ENCODE peak calls at places on chromosomes 11 and 22, in five cellular contexts. One of them, this sample, is unnamed.

GRCh38 chr22:23632178-23632577 is at the start of gene DRICH1:
- DNase-seq in glutamatergic neuron: no peak
- DNase-seq in upper lobe of right lung: no peak
- DNase-seq in ovary: no peak
- DNase-seq in MM.1S: no peak
- DNase-seq in this sample: no peak

GRCh38 chr11:39641749-39642148 is 1817.7 kb downstream of the LRRC4C start:
- DNase-seq in ovary: no peak
- DNase-seq in glutamatergic neuron: no peak
- DNase-seq in upper lobe of right lung: peak; percentile 20
- DNase-seq in MM.1S: no peak
- DNase-seq in this sample: no peak

GRCh38 chr22:36860821-36861659 is at the start of gene NCF4:
- DNase-seq in upper lobe of right lung: peak; percentile 86
- DNase-seq in MM.1S: peak; percentile 63
- DNase-seq in glutamatergic neuron: no peak
- DNase-seq in ovary: no peak
- DNase-seq in this sample: no peak

GRCh38 chr11:11163669-11164377 is 189.2 kb downstream of the CSNK2A3 start:
- DNase-seq in upper lobe of right lung: no peak
- DNase-seq in MM.1S: no peak
- DNase-seq in ovary: no peak
- DNase-seq in glutamatergic neuron: no peak
- DNase-seq in this sample: no peak

GRCh38 chr11:30257058-30257457 is 26.2 kb downstream of the FSHB start:
- DNase-seq in upper lobe of right lung: no peak
- DNase-seq in glutamatergic neuron: no peak
- DNase-seq in MM.1S: no peak
- DNase-seq in ovary: no peak
- DNase-seq in this sample: no peak

GRCh38 chr22:37996515-37997246 is 12.3 kb upstream of the SOX10 start:
- DNase-seq in upper lobe of right lung: no peak
- DNase-seq in MM.1S: no peak
- DNase-seq in ovary: no peak
- DNase-seq in glutamatergic neuron: peak; percentile 52
- DNase-seq in this sample: no peak

GRCh38 chr11:20081336-20081735 is 78.9 kb downstream of the DBX1 start:
- DNase-seq in ovary: no peak
- DNase-seq in upper lobe of right lung: no peak
- DNase-seq in MM.1S: no peak
- DNase-seq in glutamatergic neuron: no peak
- DNase-seq in this sample: no peak

GRCh38 chr11:120061036-120061760 is 76.7 kb downstream of the TRIM29 start:
- DNase-seq in ovary: no peak
- DNase-seq in MM.1S: no peak
- DNase-seq in upper lobe of right lung: no peak
- DNase-seq in glutamatergic neuron: no peak
- DNase-seq in this sample: no peak

GRCh38 chr11:129013737-129014475 is 71.2 kb upstream of the TP53AIP1 start:
- DNase-seq in MM.1S: no peak
- DNase-seq in ovary: no peak
- DNase-seq in upper lobe of right lung: no peak
- DNase-seq in glutamatergic neuron: no peak
- DNase-seq in this sample: no peak

GRCh38 chr22:19892249-19892879 is 37.7 kb upstream of the GNB1L start:
- DNase-seq in ovary: peak; percentile 76
- DNase-seq in glutamatergic neuron: no peak
- DNase-seq in upper lobe of right lung: no peak
- DNase-seq in MM.1S: no peak
- DNase-seq in this sample: no peak

GRCh38 chr11:18171377-18172000 is 1.1 kb upstream of the MRGPRX4 start:
- DNase-seq in upper lobe of right lung: no peak
- DNase-seq in MM.1S: peak; percentile 10
- DNase-seq in ovary: no peak
- DNase-seq in glutamatergic neuron: peak; percentile 36
- DNase-seq in this sample: no peak

GRCh38 chr11:109864161-109864661 is 229.0 kb upstream of the ZC3H12C start:
- DNase-seq in glutamatergic neuron: no peak
- DNase-seq in upper lobe of right lung: no peak
- DNase-seq in ovary: no peak
- DNase-seq in MM.1S: no peak
- DNase-seq in this sample: no peak

GRCh38 chr11:64654958-64655541 is 64.0 kb downstream of the SLC22A12 start:
- DNase-seq in upper lobe of right lung: peak; percentile 62
- DNase-seq in glutamatergic neuron: no peak
- DNase-seq in MM.1S: no peak
- DNase-seq in ovary: no peak
- DNase-seq in this sample: no peak

GRCh38 chr22:40758390-40758789 is 60.8 kb downstream of the SLC25A17 start:
- DNase-seq in upper lobe of right lung: no peak
- DNase-seq in glutamatergic neuron: no peak
- DNase-seq in ovary: no peak
- DNase-seq in MM.1S: no peak
- DNase-seq in this sample: no peak

GRCh38 chr11:67732045-67732787 is 57.8 kb upstream of the ALDH3B2 start:
- DNase-seq in MM.1S: no peak
- DNase-seq in glutamatergic neuron: peak; percentile 62
- DNase-seq in upper lobe of right lung: no peak
- DNase-seq in ovary: no peak
- DNase-seq in this sample: no peak

GRCh38 chr11:116110356-116110755 is 606.1 kb upstream of the CADM1 start:
- DNase-seq in glutamatergic neuron: no peak
- DNase-seq in ovary: no peak
- DNase-seq in upper lobe of right lung: no peak
- DNase-seq in MM.1S: no peak
- DNase-seq in this sample: no peak

GRCh38 chr11:3745161-3745560 is 52.2 kb downstream of the NUP98 start:
- DNase-seq in glutamatergic neuron: no peak
- DNase-seq in upper lobe of right lung: no peak
- DNase-seq in ovary: no peak
- DNase-seq in MM.1S: no peak
- DNase-seq in this sample: no peak

GRCh38 chr22:40853961-40854360 is 2.5 kb downstream of the ST13 start:
- DNase-seq in upper lobe of right lung: no peak
- DNase-seq in glutamatergic neuron: no peak
- DNase-seq in MM.1S: no peak
- DNase-seq in ovary: no peak
- DNase-seq in this sample: no peak

GRCh38 chr11:132935383-132935782 is 596.9 kb downstream of the OPCML start:
- DNase-seq in upper lobe of right lung: no peak
- DNase-seq in MM.1S: no peak
- DNase-seq in ovary: no peak
- DNase-seq in glutamatergic neuron: no peak
- DNase-seq in this sample: no peak

GRCh38 chr22:29815580-29815979 is 22.5 kb downstream of the ASCC2 start:
- DNase-seq in MM.1S: no peak
- DNase-seq in ovary: no peak
- DNase-seq in upper lobe of right lung: no peak
- DNase-seq in glutamatergic neuron: no peak
- DNase-seq in this sample: no peak

GRCh38 chr22:24466831-24467249 is 28.3 kb upstream of the UPB1 start:
- DNase-seq in ovary: peak; percentile 55
- DNase-seq in MM.1S: peak; percentile 57
- DNase-seq in upper lobe of right lung: no peak
- DNase-seq in glutamatergic neuron: no peak
- DNase-seq in this sample: no peak

GRCh38 chr22:46849101-46849500 is 86.7 kb downstream of the TBC1D22A start:
- DNase-seq in glutamatergic neuron: no peak
- DNase-seq in MM.1S: no peak
- DNase-seq in upper lobe of right lung: no peak
- DNase-seq in ovary: no peak
- DNase-seq in this sample: no peak

GRCh38 chr11:68014157-68014965 is 4.2 kb downstream of the ALDH3B1 start:
- DNase-seq in ovary: peak; percentile 69
- DNase-seq in glutamatergic neuron: no peak
- DNase-seq in upper lobe of right lung: peak; percentile 92
- DNase-seq in MM.1S: no peak
- DNase-seq in this sample: peak; percentile 67

GRCh38 chr11:96234866-96235441 is 108.0 kb downstream of the MAML2 start:
- DNase-seq in upper lobe of right lung: no peak
- DNase-seq in ovary: no peak
- DNase-seq in MM.1S: no peak
- DNase-seq in glutamatergic neuron: no peak
- DNase-seq in this sample: no peak

GRCh38 chr11:68030318-68031135 is at the start of gene NDUFS8:
- DNase-seq in ovary: peak; percentile 96
- DNase-seq in MM.1S: peak; percentile 99
- DNase-seq in glutamatergic neuron: peak; percentile 95
- DNase-seq in upper lobe of right lung: peak; percentile 98
- DNase-seq in this sample: peak; percentile 97

GRCh38 chr11:6303657-6304056 is 16.6 kb downstream of the CAVIN3 start:
- DNase-seq in glutamatergic neuron: no peak
- DNase-seq in MM.1S: no peak
- DNase-seq in upper lobe of right lung: no peak
- DNase-seq in ovary: no peak
- DNase-seq in this sample: no peak

GRCh38 chr22:23235425-23235824 is 55.1 kb downstream of the BCR start:
- DNase-seq in glutamatergic neuron: no peak
- DNase-seq in MM.1S: no peak
- DNase-seq in ovary: no peak
- DNase-seq in upper lobe of right lung: no peak
- DNase-seq in this sample: no peak

GRCh38 chr11:34525887-34526657 is 12.5 kb upstream of the ELF5 start:
- DNase-seq in MM.1S: no peak
- DNase-seq in glutamatergic neuron: no peak
- DNase-seq in upper lobe of right lung: no peak
- DNase-seq in ovary: no peak
- DNase-seq in this sample: no peak

GRCh38 chr11:35688023-35688422 is 25.4 kb downstream of the TRIM44 start:
- DNase-seq in MM.1S: no peak
- DNase-seq in ovary: no peak
- DNase-seq in upper lobe of right lung: no peak
- DNase-seq in glutamatergic neuron: no peak
- DNase-seq in this sample: no peak

GRCh38 chr11:125062931-125063428 is at the start of gene SLC37A2:
- DNase-seq in ovary: peak; percentile 40
- DNase-seq in glutamatergic neuron: peak; percentile 76
- DNase-seq in MM.1S: peak; percentile 78
- DNase-seq in upper lobe of right lung: peak; percentile 88
- DNase-seq in this sample: no peak

GRCh38 chr11:71962428-71963038 is 33.7 kb downstream of the RNF121 start:
- DNase-seq in upper lobe of right lung: no peak
- DNase-seq in MM.1S: peak; percentile 28
- DNase-seq in ovary: no peak
- DNase-seq in glutamatergic neuron: no peak
- DNase-seq in this sample: peak; percentile 13

GRCh38 chr11:59615637-59616395 is at the start of gene OSBP:
- DNase-seq in MM.1S: peak; percentile 99
- DNase-seq in glutamatergic neuron: peak; percentile 95
- DNase-seq in ovary: peak; percentile 99
- DNase-seq in upper lobe of right lung: peak; percentile 97
- DNase-seq in this sample: peak; percentile 100
- TF ChIP-seq CTCF in MM.1S: no peak
- TF ChIP-seq CTCF in glutamatergic neuron: no peak
- TF ChIP-seq CTCF in ovary: no peak
- TF ChIP-seq CTCF in upper lobe of right lung: no peak
- TF ChIP-seq CTCF in this sample: no peak

DNA sequence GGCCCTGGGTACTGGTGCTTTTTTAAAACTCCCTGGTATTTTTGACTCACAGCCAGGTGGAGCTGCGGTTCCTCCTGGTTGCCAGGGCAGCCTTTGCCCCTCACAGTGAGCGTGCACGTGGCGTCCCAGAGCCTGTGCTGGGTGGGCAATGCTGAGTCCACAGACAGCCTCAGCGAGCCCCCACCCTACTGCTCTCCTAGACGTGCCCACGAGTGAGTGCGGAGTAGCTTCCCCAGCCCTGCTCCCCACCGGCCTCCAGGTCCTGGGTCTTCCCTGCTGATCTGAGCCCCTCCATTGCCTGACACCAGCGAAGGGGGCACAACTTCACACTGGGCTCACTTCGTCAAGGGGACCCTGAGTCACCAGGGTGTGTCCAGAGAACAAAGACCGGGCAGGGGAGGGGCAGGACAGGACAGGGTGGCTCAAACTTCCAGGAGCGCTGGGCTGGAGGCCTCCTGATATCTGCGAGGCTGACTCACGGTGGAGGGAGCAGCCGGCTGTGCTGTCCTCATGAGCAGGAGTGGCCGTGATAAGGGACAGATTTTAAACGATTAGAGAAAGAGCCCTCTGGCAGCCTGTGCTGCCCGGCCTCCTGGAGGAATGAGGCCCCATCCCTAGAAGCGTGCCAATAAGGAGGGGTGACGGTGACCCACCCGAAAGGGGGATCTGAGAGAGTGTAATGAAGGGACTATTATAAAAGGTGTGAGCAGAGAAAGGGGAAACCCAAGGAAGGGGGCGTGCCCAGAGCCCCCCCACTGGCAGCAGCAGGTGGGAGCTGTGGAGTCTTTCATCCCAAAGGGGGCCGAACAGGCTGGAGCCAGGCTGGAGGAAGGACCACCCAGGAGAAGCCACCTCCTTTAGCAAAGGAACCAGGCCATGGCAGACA is 129.3 kb upstream of the FGF3 start:
- DNase-seq in MM.1S: no peak
- DNase-seq in upper lobe of right lung: peak; percentile 62
- DNase-seq in glutamatergic neuron: no peak
- DNase-seq in ovary: no peak
- DNase-seq in this sample: no peak
- TF ChIP-seq CTCF in MM.1S: peak; percentile 5
- TF ChIP-seq CTCF in upper lobe of right lung: no peak
- TF ChIP-seq CTCF in glutamatergic neuron: no peak
- TF ChIP-seq CTCF in ovary: no peak
- TF ChIP-seq CTCF in this sample: no peak

GRCh38 chr22:35155403-35156025 is 89.6 kb downstream of the ISX start:
- DNase-seq in glutamatergic neuron: no peak
- DNase-seq in ovary: no peak
- DNase-seq in MM.1S: no peak
- DNase-seq in upper lobe of right lung: peak; percentile 31
- DNase-seq in this sample: no peak
- TF ChIP-seq CTCF in glutamatergic neuron: peak; percentile 18
- TF ChIP-seq CTCF in ovary: no peak
- TF ChIP-seq CTCF in MM.1S: peak; percentile 13
- TF ChIP-seq CTCF in upper lobe of right lung: no peak
- TF ChIP-seq CTCF in this sample: no peak

GRCh38 chr11:75246006-75246672 is 5.6 kb downstream of the TPBGL start:
- DNase-seq in glutamatergic neuron: no peak
- DNase-seq in MM.1S: no peak
- DNase-seq in ovary: no peak
- DNase-seq in upper lobe of right lung: peak; percentile 42
- DNase-seq in this sample: no peak

GRCh38 chr11:75244052-75244814 is 3.7 kb downstream of the TPBGL start:
- DNase-seq in glutamatergic neuron: no peak
- DNase-seq in MM.1S: no peak
- DNase-seq in upper lobe of right lung: no peak
- DNase-seq in ovary: no peak
- DNase-seq in this sample: no peak

GRCh38 chr11:75246673-75247350 is 6.2 kb downstream of the TPBGL start:
- DNase-seq in glutamatergic neuron: no peak
- DNase-seq in ovary: no peak
- DNase-seq in MM.1S: no peak
- DNase-seq in upper lobe of right lung: peak; percentile 56
- DNase-seq in this sample: no peak

GRCh38 chr11:75242722-75243600 is 2.4 kb downstream of the TPBGL start:
- DNase-seq in upper lobe of right lung: no peak
- DNase-seq in MM.1S: no peak
- DNase-seq in glutamatergic neuron: peak; percentile 12
- DNase-seq in ovary: no peak
- DNase-seq in this sample: no peak

GRCh38 chr11:75245356-75246005 is 4.9 kb downstream of the TPBGL start:
- DNase-seq in ovary: no peak
- DNase-seq in upper lobe of right lung: peak; percentile 52
- DNase-seq in MM.1S: no peak
- DNase-seq in glutamatergic neuron: no peak
- DNase-seq in this sample: no peak
- TF ChIP-seq CTCF in ovary: no peak
- TF ChIP-seq CTCF in upper lobe of right lung: no peak
- TF ChIP-seq CTCF in MM.1S: peak; percentile 12
- TF ChIP-seq CTCF in glutamatergic neuron: no peak
- TF ChIP-seq CTCF in this sample: peak; percentile 11

This sample was measured in AG04450.